ENCODE peak calls at places on chromosome 5, in four cellular contexts. One of them, this sample, is unnamed.
A peak's percentile ranks its signal among the peaks of the same experiment; 100 is the strongest.

GRCh38 chr5:40781843-40782409 is 16.2 kb downstream of the PRKAA1 start:
- DNase-seq in DMS153: no peak
- DNase-seq in stimulated activated CD8-positive, alpha-beta memory T cell treated with anti-CD3 and anti-CD28 coated beads, Interleukin-7, amount 100 ng/mL, for 1 hour: no peak
- DNase-seq in EL: peak; percentile 27
- DNase-seq in this sample: no peak

GRCh38 chr5:78293856-78294249 is 645 bp downstream of the AP3B1 start:
- DNase-seq in DMS153: no peak
- DNase-seq in stimulated activated CD8-positive, alpha-beta memory T cell treated with anti-CD3 and anti-CD28 coated beads, Interleukin-7, amount 100 ng/mL, for 1 hour: no peak
- DNase-seq in EL: peak; percentile 22
- DNase-seq in this sample: no peak

GRCh38 chr5:38317887-38318286 is 59.5 kb downstream of the EGFLAM start:
- DNase-seq in DMS153: no peak
- DNase-seq in stimulated activated CD8-positive, alpha-beta memory T cell treated with anti-CD3 and anti-CD28 coated beads, Interleukin-7, amount 100 ng/mL, for 1 hour: no peak
- DNase-seq in EL: no peak
- DNase-seq in this sample: no peak

GRCh38 chr5:15010936-15011335 is 139.4 kb upstream of the ANKH start:
- DNase-seq in DMS153: no peak
- DNase-seq in stimulated activated CD8-positive, alpha-beta memory T cell treated with anti-CD3 and anti-CD28 coated beads, Interleukin-7, amount 100 ng/mL, for 1 hour: no peak
- DNase-seq in EL: no peak
- DNase-seq in this sample: no peak

GRCh38 chr5:67747096-67747495 is 468.5 kb upstream of the PIK3R1 start:
- DNase-seq in DMS153: no peak
- DNase-seq in stimulated activated CD8-positive, alpha-beta memory T cell treated with anti-CD3 and anti-CD28 coated beads, Interleukin-7, amount 100 ng/mL, for 1 hour: no peak
- DNase-seq in EL: no peak
- DNase-seq in this sample: no peak

GRCh38 chr5:179198865-179199645 is 138.9 kb downstream of the ZNF354C start:
- DNase-seq in DMS153: no peak
- DNase-seq in stimulated activated CD8-positive, alpha-beta memory T cell treated with anti-CD3 and anti-CD28 coated beads, Interleukin-7, amount 100 ng/mL, for 1 hour: no peak
- DNase-seq in EL: no peak
- DNase-seq in this sample: no peak

GRCh38 chr5:82375488-82376294 is 97.5 kb upstream of the RPS23 start:
- DNase-seq in DMS153: peak; percentile 42
- DNase-seq in stimulated activated CD8-positive, alpha-beta memory T cell treated with anti-CD3 and anti-CD28 coated beads, Interleukin-7, amount 100 ng/mL, for 1 hour: no peak
- DNase-seq in EL: no peak
- DNase-seq in this sample: no peak

GRCh38 chr5:5891350-5891749 is 468.9 kb downstream of the ICE1 start:
- DNase-seq in DMS153: no peak
- DNase-seq in stimulated activated CD8-positive, alpha-beta memory T cell treated with anti-CD3 and anti-CD28 coated beads, Interleukin-7, amount 100 ng/mL, for 1 hour: no peak
- DNase-seq in EL: peak; percentile 1
- DNase-seq in this sample: no peak

GRCh38 chr5:52987711-52988329 is 1.3 kb upstream of the ITGA2 start:
- DNase-seq in DMS153: no peak
- DNase-seq in stimulated activated CD8-positive, alpha-beta memory T cell treated with anti-CD3 and anti-CD28 coated beads, Interleukin-7, amount 100 ng/mL, for 1 hour: no peak
- DNase-seq in EL: peak; percentile 60
- DNase-seq in this sample: no peak

GRCh38 chr5:113617191-113617796 is 103.8 kb downstream of the YTHDC2 start:
- DNase-seq in DMS153: no peak
- DNase-seq in stimulated activated CD8-positive, alpha-beta memory T cell treated with anti-CD3 and anti-CD28 coated beads, Interleukin-7, amount 100 ng/mL, for 1 hour: no peak
- DNase-seq in EL: no peak
- DNase-seq in this sample: no peak

GRCh38 chr5:97131139-97131710 is 11.2 kb downstream of the LIX1 start:
- DNase-seq in DMS153: no peak
- DNase-seq in stimulated activated CD8-positive, alpha-beta memory T cell treated with anti-CD3 and anti-CD28 coated beads, Interleukin-7, amount 100 ng/mL, for 1 hour: no peak
- DNase-seq in EL: peak; percentile 34
- DNase-seq in this sample: no peak

GRCh38 chr5:126614189-126614588 is 13.4 kb downstream of the PHAX start:
- DNase-seq in DMS153: no peak
- DNase-seq in stimulated activated CD8-positive, alpha-beta memory T cell treated with anti-CD3 and anti-CD28 coated beads, Interleukin-7, amount 100 ng/mL, for 1 hour: no peak
- DNase-seq in EL: no peak
- DNase-seq in this sample: no peak

GRCh38 chr5:68478306-68479091 is 262.9 kb downstream of the PIK3R1 start:
- DNase-seq in DMS153: no peak
- DNase-seq in stimulated activated CD8-positive, alpha-beta memory T cell treated with anti-CD3 and anti-CD28 coated beads, Interleukin-7, amount 100 ng/mL, for 1 hour: no peak
- DNase-seq in EL: peak; percentile 49
- DNase-seq in this sample: no peak

GRCh38 chr5:111655169-111655924 is 101.6 kb downstream of the NREP start:
- DNase-seq in DMS153: no peak
- DNase-seq in stimulated activated CD8-positive, alpha-beta memory T cell treated with anti-CD3 and anti-CD28 coated beads, Interleukin-7, amount 100 ng/mL, for 1 hour: no peak
- DNase-seq in EL: no peak
- DNase-seq in this sample: no peak

GRCh38 chr5:57445715-57446037 is 36.9 kb downstream of the ACTBL2 start:
- DNase-seq in DMS153: no peak
- DNase-seq in stimulated activated CD8-positive, alpha-beta memory T cell treated with anti-CD3 and anti-CD28 coated beads, Interleukin-7, amount 100 ng/mL, for 1 hour: no peak
- DNase-seq in EL: no peak
- DNase-seq in this sample: no peak

GRCh38 chr5:5014836-5015235 is 125.3 kb upstream of the ADAMTS16 start:
- DNase-seq in DMS153: no peak
- DNase-seq in stimulated activated CD8-positive, alpha-beta memory T cell treated with anti-CD3 and anti-CD28 coated beads, Interleukin-7, amount 100 ng/mL, for 1 hour: no peak
- DNase-seq in EL: peak; percentile 82
- DNase-seq in this sample: peak; percentile 8

GRCh38 chr5:98906756-98907355 is 22.0 kb downstream of the CHD1 start:
- DNase-seq in DMS153: no peak
- DNase-seq in stimulated activated CD8-positive, alpha-beta memory T cell treated with anti-CD3 and anti-CD28 coated beads, Interleukin-7, amount 100 ng/mL, for 1 hour: no peak
- DNase-seq in EL: peak; percentile 25
- DNase-seq in this sample: no peak

GRCh38 chr5:168706655-168707069 is 127.5 kb upstream of the PANK3 start:
- DNase-seq in DMS153: no peak
- DNase-seq in stimulated activated CD8-positive, alpha-beta memory T cell treated with anti-CD3 and anti-CD28 coated beads, Interleukin-7, amount 100 ng/mL, for 1 hour: no peak
- DNase-seq in EL: peak; percentile 35
- DNase-seq in this sample: peak; percentile 81

GRCh38 chr5:146079695-146080361 is 25.5 kb downstream of the PLAC8L1 start:
- DNase-seq in DMS153: no peak
- DNase-seq in stimulated activated CD8-positive, alpha-beta memory T cell treated with anti-CD3 and anti-CD28 coated beads, Interleukin-7, amount 100 ng/mL, for 1 hour: no peak
- DNase-seq in EL: no peak
- DNase-seq in this sample: no peak

GRCh38 chr5:144203750-144204596 is 33.3 kb downstream of the KCTD16 start:
- DNase-seq in DMS153: peak; percentile 30
- DNase-seq in stimulated activated CD8-positive, alpha-beta memory T cell treated with anti-CD3 and anti-CD28 coated beads, Interleukin-7, amount 100 ng/mL, for 1 hour: no peak
- DNase-seq in EL: peak; percentile 71
- DNase-seq in this sample: no peak

GRCh38 chr5:53397845-53398244 is 82.6 kb upstream of the FST start:
- DNase-seq in DMS153: no peak
- DNase-seq in stimulated activated CD8-positive, alpha-beta memory T cell treated with anti-CD3 and anti-CD28 coated beads, Interleukin-7, amount 100 ng/mL, for 1 hour: no peak
- DNase-seq in EL: peak; percentile 97
- DNase-seq in this sample: no peak

GRCh38 chr5:159838551-159839222 is 77.6 kb upstream of the ADRA1B start:
- DNase-seq in DMS153: no peak
- DNase-seq in stimulated activated CD8-positive, alpha-beta memory T cell treated with anti-CD3 and anti-CD28 coated beads, Interleukin-7, amount 100 ng/mL, for 1 hour: no peak
- DNase-seq in EL: no peak
- DNase-seq in this sample: no peak

GRCh38 chr5:154238776-154239481 is 48.4 kb downstream of the GALNT10 start:
- DNase-seq in DMS153: no peak
- DNase-seq in stimulated activated CD8-positive, alpha-beta memory T cell treated with anti-CD3 and anti-CD28 coated beads, Interleukin-7, amount 100 ng/mL, for 1 hour: no peak
- DNase-seq in EL: no peak
- DNase-seq in this sample: no peak

GRCh38 chr5:153654444-153654843 is 164.0 kb downstream of the GRIA1 start:
- DNase-seq in DMS153: no peak
- DNase-seq in stimulated activated CD8-positive, alpha-beta memory T cell treated with anti-CD3 and anti-CD28 coated beads, Interleukin-7, amount 100 ng/mL, for 1 hour: no peak
- DNase-seq in EL: peak; percentile 72
- DNase-seq in this sample: no peak

GRCh38 chr5:170760126-170760525 is 23.4 kb upstream of the GABRP start:
- DNase-seq in DMS153: no peak
- DNase-seq in stimulated activated CD8-positive, alpha-beta memory T cell treated with anti-CD3 and anti-CD28 coated beads, Interleukin-7, amount 100 ng/mL, for 1 hour: no peak
- DNase-seq in EL: no peak
- DNase-seq in this sample: no peak

GRCh38 chr5:127564002-127564769 is 46.7 kb downstream of the PRRC1 start:
- DNase-seq in DMS153: peak; percentile 1
- DNase-seq in stimulated activated CD8-positive, alpha-beta memory T cell treated with anti-CD3 and anti-CD28 coated beads, Interleukin-7, amount 100 ng/mL, for 1 hour: no peak
- DNase-seq in EL: peak; percentile 65
- DNase-seq in this sample: peak; percentile 9

GRCh38 chr5:137072376-137073174 is 426.6 kb downstream of the SPOCK1 start:
- DNase-seq in DMS153: no peak
- DNase-seq in stimulated activated CD8-positive, alpha-beta memory T cell treated with anti-CD3 and anti-CD28 coated beads, Interleukin-7, amount 100 ng/mL, for 1 hour: no peak
- DNase-seq in EL: peak; percentile 23
- DNase-seq in this sample: peak; percentile 46

GRCh38 chr5:32504923-32505596 is 60.5 kb upstream of the ZFR start:
- DNase-seq in DMS153: peak; percentile 74
- DNase-seq in stimulated activated CD8-positive, alpha-beta memory T cell treated with anti-CD3 and anti-CD28 coated beads, Interleukin-7, amount 100 ng/mL, for 1 hour: no peak
- DNase-seq in EL: peak; percentile 87
- DNase-seq in this sample: no peak